ENCODE peak calls at places on chromosomes 12 and 14, in five cellular contexts. X is HL-60, G is right lobe of liver, W is upper lobe of right lung, K is AG09309. T is an unnamed sample.

GRCh38 chr12:109734219-109735000 is 20.8 kb downstream of the FAM222A start:
- DNase-seq in W (peak; percentile 41), K (no peak), X (no peak), G (no peak), T (no peak)

GRCh38 chr12:11725616-11726015 is 76.1 kb downstream of the ETV6 start:
- DNase-seq in K (no peak), X (no peak), W (no peak), G (no peak), T (no peak)

GRCh38 chr12:49872781-49873181 is 29.9 kb upstream of the BCDIN3D start:
- DNase-seq in K (no peak), W (no peak), G (no peak), X (no peak), T (no peak)

GRCh38 chr14:77862154-77862783 is 62.4 kb downstream of the ADCK1 start:
- DNase-seq in X (no peak), K (no peak), G (peak; percentile 77), W (peak; percentile 88), T (peak; percentile 81)

GRCh38 chr14:23542261-23542660 is 9.3 kb downstream of the ZFHX2 start:
- DNase-seq in G (no peak), K (no peak), X (no peak), W (no peak), T (no peak)

GRCh38 chr14:103538291-103539055 is 9.5 kb downstream of the TRMT61A start:
- DNase-seq in G (no peak), W (no peak), K (no peak), X (no peak), T (peak; percentile 60)

GRCh38 chr12:120738252-120739030 is 12.8 kb downstream of the ACADS start:
- DNase-seq in K (no peak), X (no peak), G (no peak), W (no peak), T (no peak)

GRCh38 chr12:15563683-15564082 is 225.5 kb downstream of the EPS8 start:
- DNase-seq in W (no peak), X (no peak), G (no peak), K (peak; percentile 37), T (no peak)

GRCh38 chr12:80045594-80045993 is 53.7 kb upstream of the OTOGL start:
- DNase-seq in X (no peak), G (no peak), K (peak; percentile 18), W (no peak), T (no peak)

GRCh38 chr12:55642275-55643068 is 5.8 kb downstream of the OR10P1 start:
- DNase-seq in K (no peak), X (peak; percentile 61), G (no peak), W (no peak), T (no peak)

GRCh38 chr12:93946542-93947150 is 201.7 kb upstream of the PLXNC1 start:
- DNase-seq in W (no peak), K (no peak), G (no peak), X (no peak), T (no peak)

GRCh38 chr12:43273467-43273866 is 278.5 kb downstream of the ADAMTS20 start:
- DNase-seq in W (no peak), X (no peak), K (no peak), G (no peak), T (no peak)

GRCh38 chr12:90936230-90937005 is 18.6 kb downstream of the CCER1 start:
- DNase-seq in K (no peak), X (no peak), G (no peak), W (no peak), T (no peak)

GRCh38 chr14:94267352-94267751 is 25.7 kb downstream of the SERPINA10 start:
- DNase-seq in W (no peak), G (no peak), X (no peak), K (no peak), T (no peak)

GRCh38 chr12:68229956-68230355 is 4.3 kb upstream of the IL26 start:
- DNase-seq in G (no peak), X (no peak), K (no peak), W (no peak), T (no peak)

GRCh38 chr14:23950411-23951135 is 3.0 kb upstream of the DHRS4 start:
- DNase-seq in X (no peak), G (no peak), W (no peak), K (no peak), T (no peak)

GRCh38 chr14:65689070-65689469 is 276.5 kb downstream of the FUT8 start:
- DNase-seq in G (no peak), W (no peak), K (no peak), X (no peak), T (no peak)

GRCh38 chr14:21074398-21075272 is 4.5 kb downstream of the ARHGEF40 start:
- DNase-seq in K (no peak), G (no peak), W (no peak), X (no peak), T (no peak)

GRCh38 chr12:104423809-104424208 is 32.9 kb upstream of the CHST11 start:
- DNase-seq in X (no peak), W (no peak), G (no peak), K (no peak), T (no peak)

GRCh38 chr14:89429206-89430091 is 12.4 kb upstream of the FOXN3 start:
- DNase-seq in K (no peak), W (no peak), G (no peak), X (no peak), T (no peak)

GRCh38 chr12:124768462-124769165 is 95.0 kb downstream of the SCARB1 start:
- DNase-seq in X (no peak), G (no peak), K (no peak), W (no peak), T (no peak)

GRCh38 chr14:53002576-53002975 is 51.7 kb upstream of the FERMT2 start:
- DNase-seq in W (no peak), X (no peak), G (no peak), K (no peak), T (no peak)

GRCh38 chr12:121917950-121918678 is at the start of gene CFAP251:
- DNase-seq in X (peak; percentile 77), K (no peak), G (peak; percentile 99), W (peak; percentile 99), T (peak; percentile 99)

GRCh38 chr14:51328942-51329350 is 88.9 kb downstream of the TMX1 start:
- DNase-seq in W (no peak), K (no peak), X (no peak), G (no peak), T (no peak)

GRCh38 chr14:64828096-64828495 is 51.6 kb downstream of the SPTB start:
- DNase-seq in K (no peak), X (no peak), W (no peak), G (no peak), T (no peak)

GRCh38 chr12:27280412-27280811 is 36.3 kb downstream of the STK38L start:
- DNase-seq in X (no peak), G (no peak), W (no peak), K (no peak), T (no peak)

GRCh38 chr12:58942345-58942744 is 22.0 kb upstream of the LRIG3 start:
- DNase-seq in W (no peak), G (no peak), K (no peak), X (no peak), T (no peak)

GRCh38 chr14:100867631-100868315 is 35.7 kb downstream of the RTL1 start:
- DNase-seq in X (no peak), K (no peak), G (no peak), W (peak; percentile 35), T (no peak)

GRCh38 chr12:120437735-120438494 is at the start of gene COX6A1:
- DNase-seq in G (peak; percentile 96), X (peak; percentile 99), W (peak; percentile 97), K (peak; percentile 85), T (peak; percentile 95)

GRCh38 chr12:76096079-76096651 is 11.7 kb upstream of the NAP1L1 start:
- DNase-seq in W (no peak), G (no peak), X (no peak), K (no peak), T (no peak)

GRCh38 chr12:76091245-76091757 is 6.8 kb upstream of the NAP1L1 start:
- DNase-seq in X (no peak), W (no peak), G (no peak), K (no peak), T (no peak)

DNA sequence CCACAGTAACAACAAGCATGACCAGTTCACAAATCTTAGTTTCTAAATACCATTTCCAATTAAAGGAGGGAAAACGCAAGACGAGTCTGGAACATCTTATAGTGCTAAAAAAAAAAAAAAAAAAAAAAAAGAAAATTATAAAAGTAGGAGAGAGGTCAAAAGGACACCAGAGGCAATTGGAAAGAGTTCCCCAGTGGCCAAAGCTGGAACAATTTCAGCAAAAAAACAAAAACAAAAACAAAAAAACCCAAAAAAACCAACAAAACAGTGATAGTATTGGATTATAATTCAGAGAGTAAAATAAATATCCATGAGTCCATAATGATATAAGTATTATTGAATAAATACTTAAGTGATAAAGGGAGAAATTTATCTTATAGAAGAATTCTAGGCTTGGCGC is 10.3 kb upstream of the NAP1L1 start:
- DNase-seq in X (no peak), G (no peak), W (no peak), K (no peak), T (no peak)
- H3K4me3 ChIP-seq in X (no peak overlapping the region), G (no peak overlapping the region), W (no peak overlapping the region), K (no peak overlapping the region), T (no peak overlapping the region)

DNA sequence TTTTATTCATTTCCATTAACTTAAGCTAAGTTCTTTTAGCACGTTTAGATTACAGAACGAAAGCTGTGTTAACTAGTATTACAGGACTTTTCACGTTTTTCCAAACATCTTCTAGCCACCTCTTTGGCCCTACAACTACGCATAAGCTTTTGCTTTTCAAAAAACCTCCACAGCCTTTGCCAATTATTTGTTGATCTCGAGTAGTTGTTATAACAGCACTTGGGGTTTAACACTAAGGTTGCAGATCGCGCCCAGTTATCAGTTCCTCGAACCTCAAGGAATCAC is 453 bp upstream of the RBM25 start:
- DNase-seq in G (no peak), X (no peak), K (no peak), W (no peak), T (no peak)
- H3K4me3 ChIP-seq in G (peak overlapping the region; percentile 70), X (peak overlapping the region; percentile 32), K (peak overlapping the region; percentile 69), W (peak overlapping the region; percentile 82), T (peak overlapping the region; percentile 90)

GRCh38 chr12:1972856-1973317 is 31.4 kb downstream of the DCP1B start:
- DNase-seq in K (no peak), G (no peak), W (no peak), X (no peak), T (no peak)

GRCh38 chr12:1970331-1970900 is 33.8 kb downstream of the DCP1B start:
- DNase-seq in K (no peak), X (no peak), W (no peak), G (no peak), T (no peak)

GRCh38 chr12:1974812-1975211 is 29.4 kb downstream of the DCP1B start:
- DNase-seq in W (no peak), G (no peak), X (no peak), K (no peak), T (no peak)

GRCh38 chr12:1977109-1977508 is 27.1 kb downstream of the DCP1B start:
- DNase-seq in G (no peak), X (no peak), K (no peak), W (no peak), T (no peak)

DNA sequence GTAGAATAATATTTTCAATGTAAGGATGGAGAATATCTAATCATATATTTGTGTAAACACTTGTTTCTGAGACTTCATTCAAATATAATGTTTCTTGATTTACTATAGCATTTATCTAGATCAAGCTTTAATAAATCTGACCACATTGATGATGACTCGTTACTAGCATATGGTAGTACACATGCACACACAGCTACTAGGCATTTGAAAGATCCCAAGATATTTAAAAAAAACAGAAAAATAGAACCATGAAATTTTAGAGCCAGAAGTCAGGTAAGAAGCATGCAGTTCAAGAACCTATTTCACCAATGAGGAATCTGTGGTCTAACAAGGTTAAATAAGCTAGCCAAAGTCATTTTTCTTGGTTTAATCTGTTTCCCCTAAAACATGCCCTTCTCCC is 32.0 kb downstream of the DCP1B start:
- DNase-seq in X (no peak), G (no peak), W (no peak), K (peak; percentile 29), T (no peak)
- H3K4me3 ChIP-seq in X (no peak overlapping the region), G (no peak overlapping the region), W (no peak overlapping the region), K (no peak overlapping the region), T (no peak overlapping the region)

GRCh38 chr12:31118347-31118830 is 44.7 kb downstream of the DDX11 start:
- DNase-seq in K (no peak), X (no peak), G (no peak), W (no peak), T (no peak)
- H3K4me3 ChIP-seq in K (no peak overlapping the region), X (no peak overlapping the region), G (no peak overlapping the region), W (peak overlapping the region; percentile 23), T (no peak overlapping the region)

T was measured in mucosa of descending colon.